ENCODE peak calls at places on chromosomes 2 and 18, in four cellular contexts. I is choroid plexus epithelial cell, A is uterus, Q is neural progenitor cell. D is an unnamed sample.

GRCh38 chr2:160583823-160584537 is 90.4 kb upstream of the RBMS1 start:
- DNase-seq in A (no peak), I (no peak), Q (no peak), D (no peak)

GRCh38 chr2:208781166-208781565 is 374.6 kb downstream of the PTH2R start:
- DNase-seq in I (no peak), Q (no peak), A (no peak), D (no peak)

GRCh38 chr2:26612522-26613240 is 28.5 kb downstream of the CIB4 start:
- DNase-seq in Q (no peak), I (no peak), A (no peak), D (no peak)

GRCh38 chr2:219159771-219160185 is 837 bp downstream of the NHEJ1 start:
- DNase-seq in I (no peak), Q (no peak), A (no peak), D (no peak)

GRCh38 chr2:32498301-32498700 is 129.5 kb upstream of the TTC27 start:
- DNase-seq in Q (no peak), I (no peak), A (no peak), D (no peak)

GRCh38 chr2:85175369-85176299 is 42.4 kb downstream of the TCF7L1 start:
- DNase-seq in I (peak; percentile 51), A (peak; percentile 50), Q (peak; percentile 53), D (peak; percentile 30)

GRCh38 chr2:152647417-152648010 is 69.7 kb downstream of the PRPF40A start:
- DNase-seq in Q (peak; percentile 45), I (peak; percentile 23), A (peak; percentile 46), D (no peak)

GRCh38 chr2:3472966-3473365 is 46.4 kb downstream of the ADI1 start:
- DNase-seq in Q (no peak), I (no peak), A (no peak), D (no peak)

GRCh38 chr2:216517447-216517846 is 18.8 kb downstream of the RPL37A start:
- DNase-seq in I (no peak), Q (no peak), A (no peak), D (no peak)

GRCh38 chr2:84942964-84943421 is 28.0 kb upstream of the KCMF1 start:
- DNase-seq in I (no peak), A (no peak), Q (no peak), D (no peak)

GRCh38 chr2:206873426-206873825 is 65.9 kb upstream of the CPO start:
- DNase-seq in I (no peak), A (no peak), Q (no peak), D (no peak)

GRCh38 chr18:57807336-57808117 is 4.4 kb upstream of the ATP8B1 start:
- DNase-seq in I (no peak), Q (no peak), A (no peak), D (no peak)

GRCh38 chr18:76720683-76721082 is 101.7 kb upstream of the ZNF236 start:
- DNase-seq in I (peak; percentile 18), A (no peak), Q (no peak), D (no peak)

GRCh38 chr2:9037176-9037575 is 33.7 kb upstream of the MBOAT2 start:
- DNase-seq in A (no peak), Q (no peak), I (no peak), D (no peak)

GRCh38 chr18:58513615-58514014 is 115.3 kb downstream of the ALPK2 start:
- DNase-seq in Q (no peak), I (no peak), A (no peak), D (no peak)

GRCh38 chr2:220442012-220442411 is 814.6 kb downstream of the SLC4A3 start:
- DNase-seq in Q (no peak), A (no peak), I (no peak), D (no peak)

GRCh38 chr2:150487537-150488429 is at the start of gene RND3:
- DNase-seq in Q (peak; percentile 96), A (peak; percentile 95), I (peak; percentile 99), D (peak; percentile 93)
- TF ChIP-seq CTCF in Q (peak; percentile 91), A (peak; percentile 89), I (peak; percentile 95), D (peak; percentile 80)

DNA sequence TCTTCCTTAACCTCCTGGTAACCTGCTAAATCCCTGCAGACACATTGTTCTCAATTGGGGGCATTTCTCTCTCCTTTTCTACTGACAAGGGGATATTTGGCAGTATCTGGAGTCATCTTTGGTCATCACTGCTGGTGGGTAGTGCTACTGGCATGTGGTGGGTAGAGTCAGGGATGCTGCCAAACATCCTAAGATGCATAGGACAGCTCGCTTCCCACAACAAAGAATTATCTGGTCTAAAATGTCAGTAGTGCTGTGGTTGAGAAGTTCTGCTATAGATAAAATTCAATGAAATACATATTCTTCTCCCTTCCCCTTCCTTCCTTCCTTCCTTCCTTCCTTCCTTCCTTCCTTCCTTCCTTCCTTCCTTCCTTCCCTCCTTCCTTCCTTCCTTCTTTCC is 18.7 kb upstream of the LHCGR start:
- DNase-seq in I (no peak), Q (no peak), A (no peak), D (no peak)
- TF ChIP-seq CTCF in I (no peak), Q (no peak), A (no peak), D (no peak)

GRCh38 chr18:56542488-56542887 is 95.9 kb downstream of the TXNL1 start:
- DNase-seq in Q (no peak), I (no peak), A (no peak), D (no peak)
- TF ChIP-seq CTCF in Q (no peak), I (no peak), A (no peak), D (no peak)

DNA sequence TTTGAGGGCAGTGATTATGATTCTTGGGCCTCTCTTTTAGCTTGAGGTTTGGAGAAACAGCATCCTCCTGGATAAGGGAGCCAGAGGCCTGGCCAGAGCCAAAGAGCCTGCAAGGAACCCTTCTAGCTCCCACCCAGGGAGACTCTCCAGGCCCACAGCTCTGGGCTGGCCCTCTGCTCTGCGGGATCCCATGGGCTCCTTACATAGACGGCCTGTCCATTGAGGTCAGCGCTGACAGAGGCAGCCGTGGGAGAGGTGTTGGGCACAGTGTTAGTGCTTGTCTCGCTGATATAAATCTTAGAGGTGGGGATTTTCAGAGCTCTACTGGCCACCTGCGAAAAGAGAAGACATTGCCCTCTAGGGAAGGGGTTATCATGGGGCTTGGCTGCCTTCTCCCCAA is 67.2 kb downstream of the XDH start:
- DNase-seq in I (no peak), A (no peak), Q (no peak), D (no peak)
- TF ChIP-seq CTCF in I (no peak), A (no peak), Q (no peak), D (no peak)

GRCh38 chr2:168323456-168324058 is 76.2 kb upstream of the STK39 start:
- DNase-seq in I (no peak), A (no peak), Q (no peak), D (no peak)

GRCh38 chr2:168330624-168331423 is 83.4 kb upstream of the STK39 start:
- DNase-seq in A (no peak), Q (no peak), I (no peak), D (no peak)

GRCh38 chr2:168327328-168327727 is 79.9 kb upstream of the STK39 start:
- DNase-seq in I (no peak), A (no peak), Q (no peak), D (no peak)

GRCh38 chr2:168326578-168326977 is 79.2 kb upstream of the STK39 start:
- DNase-seq in I (no peak), Q (no peak), A (no peak), D (no peak)

DNA sequence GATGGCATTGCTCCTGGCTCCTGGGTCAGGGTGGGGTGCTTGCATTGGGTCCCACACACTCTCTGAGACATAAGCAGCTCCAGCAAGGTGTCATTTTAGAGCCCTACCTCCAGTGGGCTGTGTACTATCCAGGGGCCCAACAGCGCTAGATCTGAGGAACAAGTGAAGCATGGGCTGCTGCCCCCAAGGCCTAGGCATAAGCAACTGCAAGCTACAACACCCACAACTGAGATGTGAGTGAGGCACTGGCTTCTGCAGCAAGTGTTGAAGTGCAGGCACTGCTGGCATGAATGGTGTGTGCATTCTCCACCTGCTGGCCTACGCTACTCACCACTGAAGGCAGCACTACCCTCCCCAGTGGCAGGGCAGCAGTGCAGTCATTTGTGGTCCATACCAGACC is 81.0 kb upstream of the STK39 start:
- DNase-seq in A (no peak), I (no peak), Q (no peak), D (no peak)
- TF ChIP-seq CTCF in A (no peak), I (peak; percentile 8), Q (no peak), D (no peak)

DNA sequence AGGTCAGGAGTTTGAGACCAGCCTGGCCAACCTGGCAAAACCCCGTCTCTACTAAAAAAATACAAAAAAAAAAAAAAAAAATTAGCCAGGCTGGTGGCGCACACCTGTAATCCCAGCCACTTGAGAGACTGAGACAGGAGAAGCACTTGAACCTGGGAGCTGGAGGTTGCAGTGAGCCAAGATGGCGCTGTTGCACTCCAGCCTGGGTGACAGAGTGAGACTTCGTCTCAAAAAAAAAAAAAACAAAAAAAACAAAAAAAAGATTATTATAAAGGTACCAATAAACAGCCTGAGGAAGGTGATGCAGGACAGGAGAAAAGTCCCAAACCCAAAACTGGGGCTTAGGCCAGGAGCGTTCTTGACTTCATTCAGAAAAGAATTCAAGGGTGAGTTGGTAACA is 1596.4 kb upstream of the CELF4 start:
- DNase-seq in I (no peak), A (no peak), Q (no peak), D (no peak)
- TF ChIP-seq CTCF in I (peak; percentile 1), A (no peak), Q (no peak), D (no peak)

D was measured in nephron progenitor cell.